ENCODE peak calls at places on chromosomes 12 and 14, in eight cellular contexts. U is mucosa of descending colon, M is RWPE1, N is foreskin keratinocyte, L is cardiac fibroblast, F is heart right ventricle, V is endodermal cell, H is omental fat pad. Q is an unnamed sample.

GRCh38 chr12:6333566-6333965 is 8.3 kb downstream of the TNFRSF1A start:
- DNase-seq in L (no peak), N (peak), F (no peak), U (no peak), V (no peak), M (peak), H (no peak), Q (no peak)

GRCh38 chr12:130498589-130499385 is 161.1 kb downstream of the PIWIL1 start:
- DNase-seq in N (no peak), F (no peak), M (no peak), U (no peak), V (no peak), L (no peak), H (no peak), Q (no peak)

GRCh38 chr14:89661392-89661791 is 244.4 kb upstream of the FOXN3 start:
- DNase-seq in H (no peak), L (no peak), F (no peak), U (peak), V (no peak), M (no peak), N (no peak), Q (no peak)

GRCh38 chr14:49545716-49546115 is 40.5 kb downstream of the RPS29 start:
- DNase-seq in V (no peak), U (no peak), H (no peak), N (no peak), M (no peak), L (no peak), F (no peak), Q (no peak)

GRCh38 chr14:96197969-96198368 is 6.7 kb upstream of the BDKRB2 start:
- DNase-seq in H (no peak), M (no peak), V (no peak), F (peak), U (no peak), L (no peak), N (no peak), Q (no peak)

GRCh38 chr14:103736546-103737431 is 21.2 kb downstream of the ZFYVE21 start:
- DNase-seq in L (no peak), U (no peak), V (no peak), F (no peak), M (no peak), N (no peak), H (no peak), Q (no peak)

GRCh38 chr12:4441355-4442330 is 4.0 kb downstream of the FGF6 start:
- DNase-seq in H (no peak), M (no peak), L (no peak), U (no peak), N (no peak), V (peak), F (no peak), Q (no peak)

GRCh38 chr14:71665157-71665556 is 267.1 kb upstream of the RGS6 start:
- DNase-seq in H (no peak), N (peak), F (no peak), V (no peak), L (peak), U (no peak), M (peak), Q (no peak)

GRCh38 chr12:120761581-120761980 is 36.0 kb downstream of the ACADS start:
- DNase-seq in L (peak), V (peak), H (no peak), N (peak), M (peak), F (peak), U (no peak), Q (no peak)

GRCh38 chr14:30240685-30241084 is 313.0 kb upstream of the PRKD1 start:
- DNase-seq in M (no peak), U (no peak), H (no peak), N (no peak), F (no peak), V (no peak), L (no peak), Q (no peak)

GRCh38 chr14:93305708-93306418 is 27.0 kb downstream of the BTBD7 start:
- DNase-seq in F (no peak), U (no peak), M (no peak), L (no peak), H (no peak), N (no peak), V (no peak), Q (no peak)

GRCh38 chr12:30796508-30796780 is 41.7 kb upstream of the CAPRIN2 start:
- DNase-seq in V (no peak), L (peak), U (peak), M (peak), H (no peak), N (no peak), F (no peak), Q (no peak)

GRCh38 chr12:2613674-2614073 is 181.1 kb upstream of the FKBP4 start:
- DNase-seq in N (peak), F (no peak), L (peak), U (no peak), H (no peak), V (no peak), M (peak), Q (no peak)

GRCh38 chr14:90253826-90254225 is 2.5 kb upstream of the PSMC1 start:
- DNase-seq in H (no peak), N (no peak), M (no peak), F (no peak), V (no peak), U (no peak), L (no peak), Q (no peak)

GRCh38 chr12:44510510-44510909 is 365.6 kb downstream of the NELL2 start:
- DNase-seq in V (no peak), L (no peak), F (no peak), H (no peak), M (no peak), N (no peak), U (no peak), Q (no peak)

GRCh38 chr14:49934638-49935037 is 41.8 kb downstream of the ARF6 start:
- DNase-seq in V (no peak), F (no peak), N (no peak), L (peak), U (no peak), M (no peak), H (no peak), Q (no peak)

GRCh38 chr12:120361506-120362208 is 7.3 kb downstream of the MSI1 start:
- DNase-seq in M (peak), F (peak), N (peak), H (no peak), V (peak), U (no peak), L (peak), Q (no peak)

GRCh38 chr12:47188576-47189441 is 109.0 kb upstream of the AMIGO2 start:
- DNase-seq in M (no peak), L (peak), U (no peak), N (no peak), V (no peak), H (no peak), F (no peak), Q (no peak)

GRCh38 chr12:132506328-132506727 is 16.4 kb downstream of the FBRSL1 start:
- DNase-seq in V (no peak), M (no peak), N (no peak), F (no peak), U (no peak), L (no peak), H (no peak), Q (no peak)

GRCh38 chr12:42483534-42483857 is 106.0 kb downstream of the PRICKLE1 start:
- DNase-seq in M (peak), F (peak), H (peak), N (peak), V (peak), U (peak), L (peak), Q (no peak)

GRCh38 chr14:35556548-35556947 is 22.6 kb downstream of the INSM2 start:
- DNase-seq in L (no peak), U (no peak), F (no peak), M (no peak), N (no peak), V (no peak), H (no peak), Q (no peak)

GRCh38 chr14:101354726-101355125 is 206.6 kb upstream of the DIO3 start:
- DNase-seq in L (no peak), F (no peak), V (peak), U (no peak), N (no peak), M (no peak), H (no peak), Q (no peak)

GRCh38 chr12:128980623-128981022 is 127.3 kb downstream of the GLT1D1 start:
- DNase-seq in H (no peak), L (no peak), F (no peak), N (no peak), M (no peak), V (no peak), U (no peak), Q (no peak)

GRCh38 chr12:128973883-128974681 is 120.8 kb downstream of the GLT1D1 start:
- DNase-seq in H (no peak), L (no peak), M (no peak), F (no peak), N (no peak), V (no peak), U (no peak), Q (no peak)

GRCh38 chr12:128974881-128975280 is 121.6 kb downstream of the GLT1D1 start:
- DNase-seq in H (no peak), V (no peak), F (no peak), U (no peak), M (no peak), N (no peak), L (no peak), Q (no peak)

GRCh38 chr12:128971802-128972201 is 118.5 kb downstream of the GLT1D1 start:
- DNase-seq in U (no peak), V (no peak), L (no peak), F (no peak), M (no peak), H (no peak), N (no peak), Q (no peak)

DNA sequence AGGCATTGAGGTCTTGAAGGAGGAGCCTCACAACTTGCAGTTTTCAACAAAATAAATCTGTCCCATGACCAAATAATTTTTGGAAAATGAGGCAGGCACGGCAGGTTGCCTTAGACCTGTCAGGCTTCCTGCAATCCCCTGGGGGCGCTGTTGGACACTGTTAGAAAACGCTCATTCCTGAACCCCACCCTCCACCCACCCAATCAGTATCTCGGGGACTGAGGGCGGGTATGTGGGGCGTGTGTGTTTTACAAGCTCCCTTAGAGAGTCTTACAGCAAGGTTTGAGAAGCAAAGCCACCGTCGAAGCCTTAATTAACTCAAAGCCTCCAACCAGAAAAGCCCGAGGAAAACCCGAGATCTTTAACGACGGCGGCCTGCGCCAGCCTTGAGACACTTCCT is 122.8 kb downstream of the GLT1D1 start:
- DNase-seq in N (no peak), F (no peak), L (no peak), M (no peak), H (no peak), U (no peak), V (peak), Q (no peak)
- TF ChIP-seq CTCF in N (no peak), F (peak), L (no peak), M (no peak), H (no peak), U (no peak), V (peak), Q (no peak)

GRCh38 chr12:122982494-122982850 is 2.0 kb downstream of the ARL6IP4 start:
- DNase-seq in N (no peak), L (no peak), H (no peak), F (no peak), V (no peak), M (no peak), U (no peak), Q (no peak)

GRCh38 chr12:122981587-122982493 is 1.4 kb downstream of the ARL6IP4 start:
- DNase-seq in M (no peak), U (no peak), L (no peak), V (peak), F (no peak), H (no peak), N (no peak), Q (no peak)

GRCh38 chr12:122980192-122981035 is at the start of gene ARL6IP4:
- DNase-seq in N (peak), V (peak), M (peak), H (no peak), L (peak), F (peak), U (peak), Q (peak)

GRCh38 chr12:122979908-122980191 is 631 bp upstream of the ARL6IP4 start:
- DNase-seq in U (no peak), F (no peak), V (no peak), N (no peak), L (peak), H (no peak), M (no peak), Q (no peak)

GRCh38 chr12:122981036-122981471 is 573 bp downstream of the ARL6IP4 start:
- DNase-seq in V (peak), U (no peak), M (no peak), N (no peak), F (no peak), L (peak), H (no peak), Q (no peak)
- TF ChIP-seq CTCF in V (peak), U (no peak), M (no peak), N (no peak), F (no peak), L (no peak), H (no peak), Q (no peak)

GRCh38 chr12:49018282-49019119 is at the start of gene PRKAG1:
- DNase-seq in V (peak), H (peak), M (peak), U (peak), F (peak), N (peak), L (peak), Q (peak)

GRCh38 chr12:49012739-49013138 is 5.8 kb downstream of the PRKAG1 start:
- DNase-seq in N (no peak), U (no peak), L (no peak), H (no peak), F (no peak), M (no peak), V (no peak), Q (no peak)

GRCh38 chr12:49017764-49018281 is 753 bp downstream of the PRKAG1 start:
- DNase-seq in M (no peak), L (peak), N (no peak), V (no peak), F (peak), H (no peak), U (no peak), Q (no peak)

GRCh38 chr12:49013403-49013802 is 5.2 kb downstream of the PRKAG1 start:
- DNase-seq in L (no peak), F (no peak), U (no peak), N (no peak), V (no peak), H (no peak), M (no peak), Q (no peak)

GRCh38 chr12:49014547-49014946 is 4.0 kb downstream of the PRKAG1 start:
- DNase-seq in H (no peak), L (peak), M (no peak), F (no peak), V (no peak), N (no peak), U (no peak), Q (no peak)
- TF ChIP-seq CTCF in H (no peak), L (peak), M (peak), F (peak), V (peak), N (peak), U (no peak), Q (no peak)

DNA sequence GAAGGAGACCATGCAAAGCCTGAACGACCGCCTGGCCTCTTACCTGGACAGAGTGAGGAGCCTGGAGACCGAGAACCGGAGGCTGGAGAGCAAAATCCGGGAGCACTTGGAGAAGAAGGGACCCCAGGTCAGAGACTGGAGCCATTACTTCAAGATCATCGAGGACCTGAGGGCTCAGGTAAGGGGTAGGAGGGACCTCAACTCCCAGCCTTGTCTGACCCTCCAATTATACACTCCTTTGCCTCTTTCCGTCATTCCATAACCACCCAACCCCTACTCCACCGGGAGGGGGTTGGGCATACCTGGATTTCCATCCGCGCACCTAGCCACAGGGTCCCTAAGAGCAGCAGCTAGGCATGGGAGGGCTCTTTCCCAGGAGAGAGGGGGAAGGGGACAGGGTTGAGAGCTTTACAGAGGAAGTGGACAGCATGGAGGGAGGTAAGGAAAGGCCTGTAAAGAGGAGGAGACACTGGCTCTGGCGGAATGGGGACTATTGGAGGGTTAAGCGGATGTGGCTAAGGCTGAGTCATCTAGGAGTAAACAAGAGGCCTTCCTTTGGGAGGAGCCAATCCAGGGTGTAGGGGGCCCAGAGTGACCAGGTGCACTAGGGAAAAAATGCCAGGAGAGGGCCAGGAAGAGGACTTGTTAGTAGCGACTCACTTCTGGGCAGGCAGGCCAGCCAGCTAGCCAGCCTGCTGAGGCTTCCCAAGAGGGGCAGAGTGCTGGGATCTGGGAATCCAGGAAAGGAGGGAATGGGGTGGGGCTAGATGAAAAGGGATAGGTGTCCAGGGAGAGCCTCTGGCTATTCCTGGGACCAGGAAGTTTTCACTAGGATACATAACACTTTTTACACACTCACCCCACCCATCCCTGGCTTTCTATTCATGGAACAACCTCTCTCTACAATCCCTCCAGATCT is 754 bp downstream of the KRT18 start:
- DNase-seq in N (peak), V (peak), F (peak), L (peak), U (peak), M (peak), H (no peak), Q (no peak)
- TF ChIP-seq CTCF in N (no peak), V (peak), F (no peak), L (no peak), U (no peak), M (no peak), H (no peak), Q (no peak)

DNA sequence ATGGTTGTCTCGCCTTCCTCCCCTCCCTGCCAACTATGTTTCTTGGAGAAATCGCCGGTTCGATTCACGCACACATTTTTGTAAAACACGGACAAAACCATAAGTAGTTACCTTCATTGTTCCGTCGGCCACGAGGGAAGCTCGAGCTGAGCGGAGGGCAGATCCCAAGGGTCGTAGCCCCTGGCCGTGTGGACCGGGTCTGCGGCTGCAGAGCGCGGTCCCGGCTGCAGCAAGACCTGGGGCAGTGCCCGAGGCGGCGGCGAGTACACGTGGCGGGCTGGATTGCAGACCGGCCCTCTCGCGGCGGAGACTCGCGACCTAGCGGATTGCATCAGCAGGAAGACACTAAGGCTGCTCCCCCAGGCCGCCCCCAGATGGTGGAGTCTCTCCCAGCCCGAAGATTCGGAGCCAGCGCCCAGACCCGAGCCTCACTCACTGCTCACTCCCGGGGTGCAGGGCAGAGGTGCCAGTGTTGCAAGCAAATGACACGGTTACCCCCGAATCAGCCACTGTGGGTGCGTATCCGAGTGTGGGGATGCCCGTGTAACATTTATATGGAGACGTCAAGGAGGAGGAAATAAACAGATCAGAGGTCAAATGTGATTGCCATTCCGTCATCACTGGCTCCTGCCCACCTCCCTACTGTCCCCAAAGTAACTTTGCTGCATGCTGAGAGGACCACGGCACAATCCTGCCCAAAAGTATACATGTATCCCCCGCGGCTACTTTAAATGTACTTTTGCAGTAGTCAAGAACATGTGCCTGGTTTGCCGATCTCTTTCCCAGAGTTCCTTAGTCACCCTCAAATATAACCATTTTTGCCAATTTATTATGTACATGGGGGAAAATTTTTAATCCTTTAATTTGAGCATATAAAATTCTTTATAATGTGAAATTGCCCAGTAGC is at the start of gene BCAT1:
- DNase-seq in N (peak), L (peak), V (peak), H (peak), M (no peak), F (peak), U (peak), Q (peak)
- TF ChIP-seq CTCF in N (peak), L (peak), V (peak), H (no peak), M (no peak), F (no peak), U (no peak), Q (no peak)

DNA sequence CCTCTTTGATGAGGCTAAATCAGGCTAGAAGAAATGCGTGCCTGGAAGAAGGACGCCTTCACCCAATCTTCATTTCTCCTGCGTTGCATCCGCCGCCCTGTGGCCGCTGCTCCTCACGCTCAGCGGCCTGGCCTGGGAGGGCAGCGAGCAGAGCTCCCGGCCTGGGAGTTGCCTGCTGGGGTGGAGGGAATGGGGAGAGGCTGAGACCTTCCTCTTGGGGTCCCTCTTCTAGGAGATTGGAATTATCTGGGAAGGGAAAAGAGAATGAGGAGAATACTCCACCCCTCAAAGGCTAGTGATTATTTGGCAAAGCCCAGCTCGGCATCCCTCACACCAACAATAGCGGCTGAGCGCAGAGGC is 2.4 kb upstream of the HOXC12 start:
- DNase-seq in H (no peak), L (no peak), V (peak), N (no peak), U (no peak), M (no peak), F (no peak), Q (no peak)
- TF ChIP-seq CTCF in H (no peak), L (no peak), V (peak), N (no peak), U (no peak), M (no peak), F (no peak), Q (no peak)

GRCh38 chr14:106790189-106791036 is 1264.0 kb downstream of the TMEM121 start:
- DNase-seq in V (peak), F (no peak), H (peak), U (peak), N (no peak), L (no peak), M (peak), Q (peak)
- TF ChIP-seq CTCF in V (peak), F (peak), H (no peak), U (peak), N (peak), L (peak), M (peak), Q (peak)

GRCh38 chr12:12714276-12715001 is 2.7 kb upstream of the CDKN1B start:
- DNase-seq in V (peak), F (peak), N (no peak), M (no peak), U (peak), H (no peak), L (peak), Q (peak)
- TF ChIP-seq CTCF in V (peak), F (peak), N (peak), M (no peak), U (no peak), H (no peak), L (peak), Q (no peak)